ENCODE peak calls at places on chromosomes 2 and 18, in four cellular contexts. One of them, this sample, is unnamed.
A peak's percentile ranks its signal among the peaks of the same experiment; 100 is the strongest.

GRCh38 chr18:48161201-48161910 is 230.9 kb upstream of the SMAD2 start:
- DNase-seq in GM20000: peak; percentile 90
- DNase-seq in bronchial epithelial cell: peak; percentile 83
- DNase-seq in hepatocyte: peak; percentile 94
- DNase-seq in this sample: peak; percentile 63

GRCh38 chr18:27627927-27628326 is 442.8 kb upstream of the CHST9 start:
- DNase-seq in GM20000: no peak
- DNase-seq in bronchial epithelial cell: peak; percentile 5
- DNase-seq in hepatocyte: no peak
- DNase-seq in this sample: no peak

GRCh38 chr2:129400825-129401224 is 578.6 kb upstream of the RAB6C start:
- DNase-seq in GM20000: no peak
- DNase-seq in bronchial epithelial cell: no peak
- DNase-seq in hepatocyte: no peak
- DNase-seq in this sample: no peak

GRCh38 chr2:1162768-1163584 is 212.3 kb downstream of the SNTG2 start:
- DNase-seq in GM20000: no peak
- DNase-seq in bronchial epithelial cell: no peak
- DNase-seq in hepatocyte: no peak
- DNase-seq in this sample: no peak

GRCh38 chr18:61651880-61652268 is 240.9 kb downstream of the RNF152 start:
- DNase-seq in GM20000: no peak
- DNase-seq in bronchial epithelial cell: peak; percentile 21
- DNase-seq in hepatocyte: no peak
- DNase-seq in this sample: no peak

GRCh38 chr2:147487286-147487979 is 357.4 kb upstream of the ACVR2A start:
- DNase-seq in GM20000: no peak
- DNase-seq in bronchial epithelial cell: no peak
- DNase-seq in hepatocyte: peak; percentile 13
- DNase-seq in this sample: no peak

GRCh38 chr2:109005686-109006204 is 16.7 kb upstream of the EDAR start:
- DNase-seq in GM20000: no peak
- DNase-seq in bronchial epithelial cell: no peak
- DNase-seq in hepatocyte: no peak
- DNase-seq in this sample: no peak

GRCh38 chr18:26386002-26386401 is 159.8 kb downstream of the TAF4B start:
- DNase-seq in GM20000: no peak
- DNase-seq in bronchial epithelial cell: peak; percentile 22
- DNase-seq in hepatocyte: peak; percentile 54
- DNase-seq in this sample: peak; percentile 41

GRCh38 chr2:229220254-229220653 is 50.8 kb downstream of the PID1 start:
- DNase-seq in GM20000: no peak
- DNase-seq in bronchial epithelial cell: no peak
- DNase-seq in hepatocyte: no peak
- DNase-seq in this sample: no peak

GRCh38 chr18:34097312-34097711 is 127.4 kb downstream of the NOL4 start:
- DNase-seq in GM20000: no peak
- DNase-seq in bronchial epithelial cell: peak; percentile 38
- DNase-seq in hepatocyte: no peak
- DNase-seq in this sample: no peak

GRCh38 chr18:56569391-56569790 is 69.0 kb downstream of the TXNL1 start:
- DNase-seq in GM20000: no peak
- DNase-seq in bronchial epithelial cell: no peak
- DNase-seq in hepatocyte: no peak
- DNase-seq in this sample: no peak

GRCh38 chr2:64637931-64638330 is 15.8 kb downstream of the SERTAD2 start:
- DNase-seq in GM20000: no peak
- DNase-seq in bronchial epithelial cell: peak; percentile 83
- DNase-seq in hepatocyte: no peak
- DNase-seq in this sample: no peak

GRCh38 chr2:238864207-238865014 is 16.5 kb downstream of the TWIST2 start:
- DNase-seq in GM20000: peak; percentile 30
- DNase-seq in bronchial epithelial cell: peak; percentile 92
- DNase-seq in hepatocyte: peak; percentile 96
- DNase-seq in this sample: peak; percentile 83

GRCh38 chr18:7177131-7177744 is 53.7 kb upstream of the LRRC30 start:
- DNase-seq in GM20000: peak; percentile 61
- DNase-seq in bronchial epithelial cell: peak; percentile 62
- DNase-seq in hepatocyte: peak; percentile 86
- DNase-seq in this sample: peak; percentile 36

GRCh38 chr2:239876241-239876947 is 148.7 kb downstream of the NDUFA10 start:
- DNase-seq in GM20000: no peak
- DNase-seq in bronchial epithelial cell: no peak
- DNase-seq in hepatocyte: no peak
- DNase-seq in this sample: peak; percentile 3

GRCh38 chr2:178962805-178963433 is 87.0 kb downstream of the CCDC141 start:
- DNase-seq in GM20000: no peak
- DNase-seq in bronchial epithelial cell: no peak
- DNase-seq in hepatocyte: no peak
- DNase-seq in this sample: no peak

GRCh38 chr2:241771286-241772062 is 5.1 kb upstream of the GAL3ST2 start:
- DNase-seq in GM20000: peak; percentile 71
- DNase-seq in bronchial epithelial cell: no peak
- DNase-seq in hepatocyte: no peak
- DNase-seq in this sample: peak; percentile 28

GRCh38 chr2:237449193-237449797 is 35.3 kb upstream of the COL6A3 start:
- DNase-seq in GM20000: no peak
- DNase-seq in bronchial epithelial cell: no peak
- DNase-seq in hepatocyte: no peak
- DNase-seq in this sample: peak; percentile 55

GRCh38 chr2:182068811-182069210 is 83.2 kb downstream of the PPP1R1C start:
- DNase-seq in GM20000: no peak
- DNase-seq in bronchial epithelial cell: peak; percentile 55
- DNase-seq in hepatocyte: no peak
- DNase-seq in this sample: no peak

GRCh38 chr2:9703701-9704221 is 73.0 kb upstream of the YWHAQ start:
- DNase-seq in GM20000: no peak
- DNase-seq in bronchial epithelial cell: peak; percentile 58
- DNase-seq in hepatocyte: peak; percentile 83
- DNase-seq in this sample: no peak

GRCh38 chr2:38750793-38751042 is 443 bp downstream of the SRSF7 start:
- DNase-seq in GM20000: peak; percentile 81
- DNase-seq in bronchial epithelial cell: no peak
- DNase-seq in hepatocyte: peak; percentile 64
- DNase-seq in this sample: peak; percentile 30

GRCh38 chr2:210158236-210158635 is 13.0 kb downstream of the KANSL1L start:
- DNase-seq in GM20000: no peak
- DNase-seq in bronchial epithelial cell: no peak
- DNase-seq in hepatocyte: no peak
- DNase-seq in this sample: no peak

GRCh38 chr2:16071039-16071864 is 130.9 kb downstream of the MYCN start:
- DNase-seq in GM20000: no peak
- DNase-seq in bronchial epithelial cell: no peak
- DNase-seq in hepatocyte: no peak
- DNase-seq in this sample: no peak

GRCh38 chr2:226758886-226759660 is 40.5 kb downstream of the IRS1 start:
- DNase-seq in GM20000: no peak
- DNase-seq in bronchial epithelial cell: peak; percentile 54
- DNase-seq in hepatocyte: no peak
- DNase-seq in this sample: no peak

DNA sequence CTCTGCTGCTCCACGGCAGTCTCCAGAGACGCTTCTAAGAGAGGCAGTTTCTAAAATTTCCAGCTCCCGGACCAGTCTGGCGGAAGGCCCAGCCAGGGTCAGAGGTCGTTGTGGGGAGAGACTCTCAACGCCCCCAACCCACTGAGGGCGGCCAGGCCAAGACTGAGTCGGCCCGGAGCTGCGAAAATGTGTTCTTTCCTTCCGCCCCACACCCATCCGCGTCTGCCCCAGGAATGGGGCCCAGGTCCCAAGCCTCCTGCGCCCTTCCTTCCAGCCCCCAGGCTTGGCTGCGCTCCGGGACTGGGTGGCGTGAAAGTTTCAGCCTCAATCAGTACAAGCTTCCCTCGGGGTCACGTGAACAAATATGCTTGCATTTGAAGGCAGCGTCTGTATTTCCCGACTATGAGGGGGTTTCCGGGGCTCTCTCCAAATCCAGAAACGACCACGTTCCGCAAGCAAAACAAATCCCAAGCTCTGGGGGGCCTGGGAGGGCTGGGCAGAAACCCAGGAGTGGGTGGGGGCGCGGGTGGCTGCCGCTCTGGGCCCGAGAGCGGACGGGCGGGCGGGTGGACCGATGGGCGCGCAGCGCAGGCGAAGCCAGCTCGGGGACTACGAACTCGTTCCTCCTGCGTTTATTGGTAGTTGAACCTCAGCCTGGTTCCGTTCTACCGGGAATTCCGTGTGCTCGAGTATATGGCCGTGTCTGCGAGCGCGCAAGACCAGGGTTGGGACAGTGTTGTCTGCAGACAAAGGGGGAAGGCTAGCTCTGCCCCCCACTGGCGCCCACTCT is 3.3 kb downstream of the HOXD3 start:
- DNase-seq in GM20000: no peak
- DNase-seq in bronchial epithelial cell: no peak
- DNase-seq in hepatocyte: no peak
- DNase-seq in this sample: no peak
- TF ChIP-seq CTCF in GM20000: no peak
- TF ChIP-seq CTCF in bronchial epithelial cell: no peak
- TF ChIP-seq CTCF in hepatocyte: no peak
- TF ChIP-seq CTCF in this sample: no peak

GRCh38 chr2:127437056-127437455 is 18.8 kb downstream of the PROC start:
- DNase-seq in GM20000: no peak
- DNase-seq in bronchial epithelial cell: no peak
- DNase-seq in hepatocyte: no peak
- DNase-seq in this sample: no peak

GRCh38 chr2:127434515-127434914 is 16.3 kb downstream of the PROC start:
- DNase-seq in GM20000: no peak
- DNase-seq in bronchial epithelial cell: no peak
- DNase-seq in hepatocyte: no peak
- DNase-seq in this sample: no peak

GRCh38 chr2:127439343-127439742 is 21.1 kb downstream of the PROC start:
- DNase-seq in GM20000: no peak
- DNase-seq in bronchial epithelial cell: no peak
- DNase-seq in hepatocyte: no peak
- DNase-seq in this sample: no peak

GRCh38 chr2:127437781-127438726 is 19.8 kb downstream of the PROC start:
- DNase-seq in GM20000: no peak
- DNase-seq in bronchial epithelial cell: no peak
- DNase-seq in hepatocyte: peak; percentile 80
- DNase-seq in this sample: no peak
- TF ChIP-seq CTCF in GM20000: no peak
- TF ChIP-seq CTCF in bronchial epithelial cell: no peak
- TF ChIP-seq CTCF in hepatocyte: no peak
- TF ChIP-seq CTCF in this sample: no peak

DNA sequence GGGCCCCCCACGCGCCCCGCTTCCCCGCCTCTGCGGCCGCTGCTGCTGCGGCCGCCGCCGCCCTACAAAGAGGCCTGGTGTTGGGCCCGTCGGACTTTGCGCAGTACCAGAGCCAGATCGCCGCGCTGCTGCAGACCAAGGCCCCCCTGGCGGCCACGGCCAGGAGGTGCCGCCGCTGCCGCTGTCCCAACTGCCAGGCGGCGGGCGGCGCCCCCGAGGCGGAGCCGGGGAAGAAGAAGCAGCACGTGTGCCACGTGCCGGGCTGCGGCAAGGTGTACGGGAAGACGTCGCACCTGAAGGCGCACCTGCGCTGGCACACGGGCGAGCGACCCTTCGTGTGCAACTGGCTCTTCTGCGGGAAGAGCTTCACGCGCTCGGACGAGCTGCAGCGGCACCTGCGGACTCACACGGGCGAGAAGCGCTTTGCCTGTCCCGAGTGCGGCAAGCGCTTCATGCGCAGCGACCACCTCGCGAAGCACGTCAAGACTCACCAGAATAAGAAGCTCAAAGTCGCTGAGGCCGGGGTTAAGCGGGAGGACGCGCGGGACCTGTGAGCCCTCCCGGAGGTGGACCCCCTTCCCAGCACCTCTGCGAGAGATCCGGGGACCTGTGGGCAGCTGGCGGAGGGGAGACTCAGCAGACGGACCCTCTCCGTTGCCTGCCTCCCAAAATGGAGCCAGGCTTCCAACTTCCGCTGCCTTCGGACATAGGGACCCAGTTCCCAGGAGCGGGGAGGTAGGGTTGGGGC is 1.9 kb downstream of the SP5 start:
- DNase-seq in GM20000: peak; percentile 75
- DNase-seq in bronchial epithelial cell: no peak
- DNase-seq in hepatocyte: peak; percentile 90
- DNase-seq in this sample: no peak
- TF ChIP-seq CTCF in GM20000: peak; percentile 52
- TF ChIP-seq CTCF in bronchial epithelial cell: peak; percentile 41
- TF ChIP-seq CTCF in hepatocyte: peak; percentile 76
- TF ChIP-seq CTCF in this sample: peak; percentile 75

GRCh38 chr2:112683550-112684414 is 37.0 kb upstream of the NT5DC4 start:
- DNase-seq in GM20000: no peak
- DNase-seq in bronchial epithelial cell: no peak
- DNase-seq in hepatocyte: no peak
- DNase-seq in this sample: no peak

GRCh38 chr2:112686348-112687217 is 34.2 kb upstream of the NT5DC4 start:
- DNase-seq in GM20000: peak; percentile 24
- DNase-seq in bronchial epithelial cell: no peak
- DNase-seq in hepatocyte: no peak
- DNase-seq in this sample: no peak

GRCh38 chr2:112684415-112684775 is 36.4 kb upstream of the NT5DC4 start:
- DNase-seq in GM20000: no peak
- DNase-seq in bronchial epithelial cell: no peak
- DNase-seq in hepatocyte: no peak
- DNase-seq in this sample: no peak

GRCh38 chr2:112688086-112688880 is 32.5 kb upstream of the NT5DC4 start:
- DNase-seq in GM20000: no peak
- DNase-seq in bronchial epithelial cell: no peak
- DNase-seq in hepatocyte: no peak
- DNase-seq in this sample: no peak

GRCh38 chr2:112685167-112685884 is 35.5 kb upstream of the NT5DC4 start:
- DNase-seq in GM20000: no peak
- DNase-seq in bronchial epithelial cell: no peak
- DNase-seq in hepatocyte: no peak
- DNase-seq in this sample: no peak
- TF ChIP-seq CTCF in GM20000: no peak
- TF ChIP-seq CTCF in bronchial epithelial cell: no peak
- TF ChIP-seq CTCF in hepatocyte: no peak
- TF ChIP-seq CTCF in this sample: no peak